ENCODE peak calls at places on chromosome 9, in five cellular contexts. V is endodermal cell; U is prostate gland; T is mammary epithelial cell; P is CD8-positive, alpha-beta T cell. G is an unnamed sample.

GRCh38 chr9:75429531-75430454 is 341.5 kb downstream of the OSTF1 start:
- DNase-seq in V (no peak), U (no peak), T (no peak), P (no peak), G (no peak)

GRCh38 chr9:89923961-89924504 is 319.2 kb downstream of the GADD45G start:
- DNase-seq in V (peak; percentile 43), U (no peak), T (no peak), P (no peak), G (no peak)

GRCh38 chr9:130144703-130145102 is 27.5 kb upstream of the NCS1 start:
- DNase-seq in V (no peak), U (no peak), T (no peak), P (no peak), G (no peak)

GRCh38 chr9:19768798-19769197 is 20.0 kb downstream of the SLC24A2 start:
- DNase-seq in V (no peak), U (no peak), T (peak; percentile 50), P (no peak), G (no peak)

GRCh38 chr9:84819446-84819845 is 149.9 kb downstream of the NTRK2 start:
- DNase-seq in V (peak; percentile 83), U (no peak), T (no peak), P (no peak), G (no peak)

GRCh38 chr9:108186996-108187395 is 668.8 kb downstream of the ACTL7B start:
- DNase-seq in V (no peak), U (no peak), T (no peak), P (no peak), G (no peak)

GRCh38 chr9:122370869-122371467 is at the start of gene PTGS1:
- DNase-seq in V (peak; percentile 84), U (no peak), T (no peak), P (no peak), G (no peak)

GRCh38 chr9:107282268-107282667 is 811 bp upstream of the RAD23B start:
- DNase-seq in V (no peak), U (peak; percentile 14), T (no peak), P (no peak), G (no peak)

GRCh38 chr9:97474373-97474925 is 27.0 kb upstream of the TMOD1 start:
- DNase-seq in V (no peak), U (no peak), T (no peak), P (no peak), G (no peak)

GRCh38 chr9:109319631-109320233 is 1.1 kb downstream of the EPB41L4B start:
- DNase-seq in V (peak; percentile 66), U (no peak), T (no peak), P (no peak), G (no peak)

GRCh38 chr9:136098844-136099243 is 3.8 kb upstream of the NACC2 start:
- DNase-seq in V (no peak), U (no peak), T (no peak), P (no peak), G (no peak)

GRCh38 chr9:81393985-81394811 is 295.1 kb downstream of the TLE1 start:
- DNase-seq in V (no peak), U (peak; percentile 46), T (no peak), P (no peak), G (no peak)

GRCh38 chr9:86557918-86558317 is 203.7 kb upstream of the TUT7 start:
- DNase-seq in V (no peak), U (no peak), T (no peak), P (no peak), G (no peak)

GRCh38 chr9:126956929-126957686 is 42.5 kb downstream of the RALGPS1 start:
- DNase-seq in V (peak; percentile 58), U (no peak), T (peak; percentile 75), P (peak; percentile 17), G (no peak)

GRCh38 chr9:120891255-120891954 is 14.4 kb upstream of the PHF19 start:
- DNase-seq in V (no peak), U (no peak), T (no peak), P (peak; percentile 77), G (no peak)

GRCh38 chr9:4904322-4905134 is 80.5 kb upstream of the JAK2 start:
- DNase-seq in V (no peak), U (no peak), T (peak; percentile 69), P (no peak), G (no peak)

GRCh38 chr9:69425402-69425801 is 100.4 kb downstream of the ENTREP1 start:
- DNase-seq in V (no peak), U (no peak), T (no peak), P (no peak), G (no peak)

GRCh38 chr9:119349548-119349947 is 19.7 kb downstream of the BRINP1 start:
- DNase-seq in V (peak; percentile 85), U (no peak), T (no peak), P (no peak), G (no peak)

GRCh38 chr9:126057036-126057435 is 269.6 kb upstream of the MVB12B start:
- DNase-seq in V (no peak), U (no peak), T (no peak), P (no peak), G (no peak)

GRCh38 chr9:5425006-5425628 is 12.6 kb downstream of the PLGRKT start:
- DNase-seq in V (no peak), U (no peak), T (peak; percentile 34), P (no peak), G (no peak)

GRCh38 chr9:117815315-117815714 is 111.1 kb downstream of the TLR4 start:
- DNase-seq in V (no peak), U (no peak), T (no peak), P (no peak), G (no peak)

GRCh38 chr9:125534934-125535701 is 171.9 kb downstream of the MAPKAP1 start:
- DNase-seq in V (no peak), U (no peak), T (no peak), P (no peak), G (no peak)

GRCh38 chr9:127109212-127109711 is 13.2 kb downstream of the ANGPTL2 start:
- DNase-seq in V (no peak), U (peak; percentile 36), T (no peak), P (no peak), G (no peak)

GRCh38 chr9:105168935-105169334 is 75.5 kb upstream of the SLC44A1 start:
- DNase-seq in V (no peak), U (no peak), T (no peak), P (no peak), G (no peak)

GRCh38 chr9:95130484-95130883 is 187.0 kb downstream of the FANCC start:
- DNase-seq in V (no peak), U (no peak), T (no peak), P (no peak), G (no peak)

GRCh38 chr9:105620996-105621395 is 41.3 kb upstream of the TAL2 start:
- DNase-seq in V (no peak), U (no peak), T (no peak), P (no peak), G (no peak)

GRCh38 chr9:33220681-33221567 is 19.0 kb upstream of the SPINK4 start:
- DNase-seq in V (no peak), U (no peak), T (no peak), P (no peak), G (no peak)

GRCh38 chr9:33354651-33355211 is 47.6 kb downstream of the AQP7 start:
- DNase-seq in V (no peak), U (no peak), T (peak; percentile 28), P (no peak), G (no peak)

GRCh38 chr9:69585571-69585970 is 86.6 kb downstream of the APBA1 start:
- DNase-seq in V (no peak), U (no peak), T (no peak), P (no peak), G (no peak)

GRCh38 chr9:12640021-12640587 is 53.1 kb upstream of the TYRP1 start:
- DNase-seq in V (no peak), U (no peak), T (peak; percentile 35), P (no peak), G (no peak)

GRCh38 chr9:110330484-110331115 is 7.1 kb downstream of the TXNDC8 start:
- DNase-seq in V (no peak), U (no peak), T (no peak), P (no peak), G (no peak)

GRCh38 chr9:19429590-19429989 is 20.8 kb downstream of the ACER2 start:
- DNase-seq in V (no peak), U (no peak), T (no peak), P (no peak), G (no peak)

GRCh38 chr9:126638571-126639132 is 24.9 kb downstream of the LMX1B start:
- DNase-seq in V (peak; percentile 86), U (no peak), T (no peak), P (no peak), G (no peak)

GRCh38 chr9:73039253-73039915 is 86.5 kb upstream of the ALDH1A1 start:
- DNase-seq in V (no peak), U (peak; percentile 42), T (no peak), P (no peak), G (no peak)

GRCh38 chr9:73038089-73038509 is 85.2 kb upstream of the ALDH1A1 start:
- DNase-seq in V (no peak), U (no peak), T (no peak), P (no peak), G (no peak)

GRCh38 chr9:73037613-73038012 is 84.8 kb upstream of the ALDH1A1 start:
- DNase-seq in V (no peak), U (no peak), T (no peak), P (no peak), G (no peak)

GRCh38 chr9:73039916-73040263 is 87.0 kb upstream of the ALDH1A1 start:
- DNase-seq in V (no peak), U (no peak), T (no peak), P (no peak), G (no peak)

GRCh38 chr9:73038613-73039012 is 85.8 kb upstream of the ALDH1A1 start:
- DNase-seq in V (peak; percentile 50), U (no peak), T (peak; percentile 1), P (no peak), G (no peak)
- H3K4me1 ChIP-seq in V (no peaks in the 10 kb centered on the region), U (no peaks in the 10 kb centered on the region), T (no peaks in the 10 kb centered on the region), P (no peaks in the 10 kb centered on the region), G (peaks cover 6% of the 10 kb centered on the region)

DNA sequence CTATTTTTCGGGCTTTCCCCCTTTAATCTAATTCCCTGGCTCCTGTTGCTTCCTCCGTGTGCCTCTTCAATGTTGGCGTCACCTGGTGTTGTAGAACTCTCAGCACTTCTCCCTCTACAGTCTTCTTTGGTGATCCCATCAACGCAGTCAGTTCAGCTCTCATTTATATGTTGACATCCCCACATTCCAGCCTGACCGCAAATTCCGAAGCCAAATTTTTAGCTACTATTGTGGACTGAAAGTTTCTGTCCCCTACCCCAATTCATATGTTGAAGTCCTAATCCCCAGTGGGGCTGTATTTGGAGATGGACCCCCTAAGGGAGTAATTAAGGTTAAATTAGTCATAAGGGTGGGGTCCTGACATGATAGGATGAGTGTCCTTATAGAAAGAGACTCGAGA is 210.6 kb upstream of the ADAMTSL1 start:
- DNase-seq in V (peak; percentile 49), U (no peak), T (no peak), P (no peak), G (no peak)
- H3K4me1 ChIP-seq in V (peaks cover 5% of the 10 kb centered on the region), U (peaks cover 6% of the 10 kb centered on the region), T (peaks cover 25% of the 10 kb centered on the region), P (no peaks in the 10 kb centered on the region), G (no peaks in the 10 kb centered on the region)

DNA sequence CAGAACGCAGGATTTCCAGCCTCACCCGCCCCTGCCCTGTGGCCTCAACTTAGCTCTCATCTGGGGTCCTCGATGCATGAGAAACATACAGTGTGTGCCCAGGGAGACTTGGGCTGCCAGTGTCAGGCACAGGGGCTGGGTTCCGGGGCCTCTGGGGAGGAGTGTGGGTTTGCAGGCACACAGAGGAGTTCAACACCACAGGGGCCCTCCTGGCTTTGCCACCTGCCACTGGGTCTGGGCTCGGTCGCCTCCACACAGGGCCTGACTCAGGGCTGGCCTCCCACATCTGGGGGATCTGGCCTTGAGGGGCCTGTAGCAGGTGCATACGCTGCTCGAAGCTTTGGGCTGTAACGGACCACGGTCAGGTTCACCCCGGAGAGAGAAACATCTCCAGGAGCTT is 111.6 kb downstream of the COL5A1 start:
- DNase-seq in V (no peak), U (no peak), T (no peak), P (no peak), G (no peak)
- H3K4me1 ChIP-seq in V (no peaks in the 10 kb centered on the region), U (no peaks in the 10 kb centered on the region), T (no peaks in the 10 kb centered on the region), P (no peaks in the 10 kb centered on the region), G (no peaks in the 10 kb centered on the region)

GRCh38 chr9:124308606-124309310 is 51.0 kb downstream of the NEK6 start:
- DNase-seq in V (no peak), U (no peak), T (no peak), P (no peak), G (no peak)
- H3K4me1 ChIP-seq in V (no peaks in the 10 kb centered on the region), U (no peaks in the 10 kb centered on the region), T (peaks cover 31% of the 10 kb centered on the region), P (no peaks in the 10 kb centered on the region), G (no peaks in the 10 kb centered on the region)

G was measured in esophagus squamous epithelium.